ENCODE peak calls at places on chromosomes 4 and X, in seven cellular contexts. D is astrocyte, U is esophagus squamous epithelium, I is endodermal cell, N is uterus, K is lung, E is sigmoid colon. X is an unnamed sample.

GRCh38 chrX:130109429-130110378 is 593 bp downstream of the ELF4 start:
- DNase-seq in E (peak), U (no peak), I (peak), N (no peak), K (no peak), D (no peak), X (no peak)

GRCh38 chr4:125187221-125187620 is 127.5 kb upstream of the FAT4 start:
- DNase-seq in E (no peak), I (no peak), D (peak), K (no peak), N (no peak), U (no peak), X (no peak)

GRCh38 chr4:115671581-115671980 is 558.2 kb upstream of the NDST4 start:
- DNase-seq in I (no peak), D (no peak), K (no peak), E (no peak), U (no peak), N (no peak), X (no peak)

GRCh38 chrX:69987691-69988090 is 62.0 kb downstream of the AWAT2 start:
- DNase-seq in I (no peak), N (no peak), D (no peak), K (no peak), U (no peak), E (no peak), X (no peak)

GRCh38 chr4:183264614-183265013 is 55.5 kb downstream of the CLDN22 start:
- DNase-seq in D (peak), N (no peak), E (no peak), K (no peak), I (no peak), U (no peak), X (no peak)

GRCh38 chrX:133290076-133290475 is 71.9 kb upstream of the TFDP3 start:
- DNase-seq in E (no peak), D (peak), K (no peak), U (no peak), I (no peak), N (no peak), X (no peak)

GRCh38 chrX:70479197-70479969 is 34.7 kb downstream of the DLG3 start:
- DNase-seq in I (no peak), U (no peak), D (peak), K (no peak), E (no peak), N (no peak), X (no peak)

GRCh38 chrX:15245896-15246295 is 24.0 kb downstream of the ASB9 start:
- DNase-seq in U (no peak), D (no peak), I (no peak), E (no peak), N (no peak), K (no peak), X (no peak)

GRCh38 chrX:2351321-2351720 is 149.5 kb downstream of the DHRSX start:
- DNase-seq in I (no peak), E (no peak), D (peak), K (no peak), U (no peak), N (peak), X (no peak)

GRCh38 chrX:63657821-63658220 is 127.2 kb downstream of the ARHGEF9 start:
- DNase-seq in D (peak), E (no peak), K (peak), U (no peak), N (peak), I (no peak), X (no peak)

GRCh38 chrX:22165732-22166457 is 106.8 kb upstream of the CBLL2 start:
- DNase-seq in U (no peak), I (no peak), K (no peak), N (no peak), E (no peak), D (peak), X (no peak)

GRCh38 chr4:165965503-165965902 is 92.5 kb downstream of the TLL1 start:
- DNase-seq in N (no peak), K (no peak), U (no peak), D (peak), I (no peak), E (no peak), X (no peak)

GRCh38 chr4:89664521-89664920 is 172.4 kb downstream of the SNCA start:
- DNase-seq in N (no peak), U (no peak), E (no peak), D (no peak), K (no peak), I (no peak), X (no peak)

GRCh38 chrX:2894885-2895292 is 34.2 kb downstream of the ARSD start:
- DNase-seq in E (peak), U (no peak), D (peak), N (peak), K (peak), I (peak), X (no peak)

GRCh38 chr4:182113774-182114173 is 129.4 kb upstream of the TENM3 start:
- DNase-seq in K (no peak), D (no peak), E (no peak), I (no peak), N (no peak), U (no peak), X (no peak)

GRCh38 chr4:183941964-183942363 is 36.9 kb downstream of the STOX2 start:
- DNase-seq in U (no peak), N (no peak), E (no peak), D (no peak), I (no peak), K (no peak), X (no peak)

GRCh38 chrX:30489323-30489722 is 88.2 kb downstream of the TASL start:
- DNase-seq in E (no peak), D (no peak), U (no peak), I (peak), N (no peak), K (no peak), X (no peak)

GRCh38 chrX:68163446-68163845 is 269.8 kb downstream of the OPHN1 start:
- DNase-seq in N (no peak), E (no peak), U (no peak), I (no peak), K (no peak), D (peak), X (no peak)

GRCh38 chr4:6296026-6296425 is 26.4 kb downstream of the WFS1 start:
- DNase-seq in U (no peak), N (no peak), D (no peak), I (peak), K (no peak), E (peak), X (no peak)

GRCh38 chr4:137660211-137660610 is 127.9 kb upstream of the PCDH18 start:
- DNase-seq in U (no peak), E (no peak), D (no peak), N (no peak), I (no peak), K (no peak), X (no peak)

GRCh38 chr4:114597410-114598115 is 1.0 kb upstream of the UGT8 start:
- DNase-seq in K (no peak), U (no peak), D (no peak), E (no peak), N (no peak), I (peak), X (no peak)

GRCh38 chr4:151227731-151228130 is 49.2 kb upstream of the PRSS48 start:
- DNase-seq in K (peak), I (no peak), D (peak), N (peak), E (peak), U (no peak), X (no peak)

GRCh38 chr4:10066206-10066605 is 44.9 kb upstream of the SLC2A9 start:
- DNase-seq in I (no peak), K (no peak), D (no peak), E (no peak), N (no peak), U (no peak), X (no peak)

GRCh38 chr4:81827568-81828202 is 356.0 kb upstream of the RASGEF1B start:
- DNase-seq in K (no peak), I (no peak), N (no peak), U (no peak), D (no peak), E (no peak), X (no peak)

GRCh38 chr4:111064342-111064993 is 441.6 kb upstream of the PITX2 start:
- DNase-seq in N (no peak), E (no peak), U (no peak), I (peak), K (no peak), D (peak), X (no peak)

GRCh38 chr4:41538887-41539498 is 1.0 kb downstream of the LIMCH1 start:
- DNase-seq in U (no peak), D (peak), I (no peak), N (no peak), K (no peak), E (no peak), X (no peak)

GRCh38 chr4:176610594-176610993 is 182.1 kb downstream of the VEGFC start:
- DNase-seq in D (no peak), E (no peak), K (no peak), U (no peak), I (no peak), N (no peak), X (no peak)

GRCh38 chr4:105630670-105631655 is 77.5 kb downstream of the INTS12 start:
- DNase-seq in U (no peak), K (no peak), I (no peak), D (no peak), N (no peak), E (no peak), X (no peak)

GRCh38 chr4:3865986-3866812 is 100.0 kb downstream of the ADRA2C start:
- DNase-seq in I (peak), E (peak), D (no peak), N (no peak), K (no peak), U (no peak), X (no peak)

GRCh38 chr4:23161787-23162186 is 469.1 kb downstream of the GBA3 start:
- DNase-seq in N (no peak), U (no peak), I (no peak), K (no peak), E (no peak), D (no peak), X (no peak)
- H3K27ac ChIP-seq in N (no peak), U (no peak), I (peak), K (no peak), E (no peak), D (no peak), X (no peak)

DNA sequence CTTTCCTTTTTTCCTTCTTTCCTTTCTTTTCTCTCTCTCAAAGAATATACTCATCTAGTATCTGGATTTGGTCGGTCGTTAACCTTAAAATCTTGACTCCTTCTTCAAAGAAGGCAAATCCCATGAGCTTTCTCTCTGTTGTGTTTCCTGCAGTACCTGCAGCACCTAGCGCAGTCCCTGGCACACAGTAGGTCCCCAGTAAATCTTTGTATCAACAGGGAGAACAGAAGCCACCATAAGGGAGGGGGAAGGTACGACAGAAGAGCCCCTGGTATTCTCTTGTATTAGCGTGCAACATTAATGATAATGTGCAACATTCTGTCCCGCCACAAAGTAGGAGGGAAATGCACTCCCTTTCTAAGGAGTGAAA is 133.5 kb downstream of the AMELX start:
- DNase-seq in I (no peak), E (no peak), D (no peak), U (no peak), N (no peak), K (no peak), X (no peak)
- H3K4me3 ChIP-seq in I (no peak), E (peak), D (no peak), U (peak), N (peak), K (peak), X (no peak)

DNA sequence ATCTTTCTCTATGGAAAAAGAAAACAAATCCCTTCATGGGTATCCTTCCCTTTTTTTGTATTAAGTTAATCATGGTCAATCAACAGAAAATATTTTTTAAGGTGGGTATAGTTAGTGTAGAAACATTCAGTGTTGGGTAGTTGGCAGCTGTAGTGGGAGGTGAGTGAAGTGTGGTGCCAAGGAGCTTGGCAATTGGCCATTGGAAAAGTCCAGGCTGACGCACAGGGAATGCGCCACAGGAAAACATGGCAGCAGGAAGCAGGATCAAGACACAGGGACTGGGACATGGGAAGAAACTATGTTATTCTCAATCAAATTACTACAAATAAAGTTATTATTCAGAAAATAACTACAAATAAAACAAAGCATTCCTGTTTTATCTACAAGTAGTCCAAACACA is 20.0 kb downstream of the PALLD start:
- DNase-seq in I (no peak), N (no peak), U (no peak), E (no peak), K (no peak), D (no peak), X (no peak)
- H3K27ac ChIP-seq in I (no peak), N (no peak), U (no peak), E (no peak), K (no peak), D (no peak), X (no peak)

GRCh38 chr4:121666091-121666679 is 30.6 kb downstream of the ANXA5 start:
- DNase-seq in I (no peak), K (peak), U (no peak), E (peak), N (no peak), D (no peak), X (no peak)

GRCh38 chr4:121674191-121674590 is 22.6 kb downstream of the ANXA5 start:
- DNase-seq in D (no peak), E (no peak), U (no peak), K (no peak), N (no peak), I (no peak), X (no peak)

GRCh38 chr4:121665371-121665770 is 31.4 kb downstream of the ANXA5 start:
- DNase-seq in E (no peak), I (no peak), U (no peak), N (no peak), D (no peak), K (no peak), X (no peak)

GRCh38 chr4:121668368-121669162 is 28.2 kb downstream of the ANXA5 start:
- DNase-seq in U (no peak), K (no peak), N (no peak), D (peak), E (no peak), I (no peak), X (no peak)

DNA sequence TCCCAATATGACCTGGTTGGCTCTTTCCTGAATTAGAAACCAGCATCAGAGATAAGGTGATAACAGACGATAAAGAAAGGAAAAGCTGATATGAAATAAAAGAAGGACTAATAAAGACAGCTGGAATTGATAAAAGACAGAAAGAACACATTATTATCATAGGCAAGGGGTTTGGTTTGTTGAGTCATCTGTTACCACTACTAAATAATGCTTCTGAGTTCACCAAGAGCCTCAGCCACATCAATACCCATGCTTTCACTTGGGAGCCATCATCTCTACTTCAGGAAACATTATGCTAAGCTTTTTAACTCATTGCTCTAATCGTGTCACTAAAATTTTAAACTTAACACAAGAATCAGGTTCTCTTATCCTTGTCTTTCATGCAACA is 27.6 kb downstream of the ANXA5 start:
- DNase-seq in N (no peak), I (no peak), E (no peak), K (no peak), D (peak), U (no peak), X (no peak)
- H3K4me3 ChIP-seq in N (no peak), I (no peak), E (no peak), K (no peak), D (peak), U (no peak), X (no peak)

GRCh38 chrX:40331766-40332165 is 234.0 kb upstream of the BCOR start:
- DNase-seq in E (no peak), I (no peak), D (no peak), K (no peak), U (no peak), N (no peak), X (no peak)
- H3K27ac ChIP-seq in E (no peak), I (no peak), D (no peak), K (no peak), U (no peak), N (no peak), X (no peak)

GRCh38 chrX:101932249-101932570 is 383 bp upstream of the ZMAT1 start:
- DNase-seq in U (no peak), E (no peak), K (no peak), N (no peak), D (no peak), I (no peak), X (no peak)
- H3K4me3 ChIP-seq in U (peak), E (peak), K (no peak), N (no peak), D (no peak), I (no peak), X (peak)

DNA sequence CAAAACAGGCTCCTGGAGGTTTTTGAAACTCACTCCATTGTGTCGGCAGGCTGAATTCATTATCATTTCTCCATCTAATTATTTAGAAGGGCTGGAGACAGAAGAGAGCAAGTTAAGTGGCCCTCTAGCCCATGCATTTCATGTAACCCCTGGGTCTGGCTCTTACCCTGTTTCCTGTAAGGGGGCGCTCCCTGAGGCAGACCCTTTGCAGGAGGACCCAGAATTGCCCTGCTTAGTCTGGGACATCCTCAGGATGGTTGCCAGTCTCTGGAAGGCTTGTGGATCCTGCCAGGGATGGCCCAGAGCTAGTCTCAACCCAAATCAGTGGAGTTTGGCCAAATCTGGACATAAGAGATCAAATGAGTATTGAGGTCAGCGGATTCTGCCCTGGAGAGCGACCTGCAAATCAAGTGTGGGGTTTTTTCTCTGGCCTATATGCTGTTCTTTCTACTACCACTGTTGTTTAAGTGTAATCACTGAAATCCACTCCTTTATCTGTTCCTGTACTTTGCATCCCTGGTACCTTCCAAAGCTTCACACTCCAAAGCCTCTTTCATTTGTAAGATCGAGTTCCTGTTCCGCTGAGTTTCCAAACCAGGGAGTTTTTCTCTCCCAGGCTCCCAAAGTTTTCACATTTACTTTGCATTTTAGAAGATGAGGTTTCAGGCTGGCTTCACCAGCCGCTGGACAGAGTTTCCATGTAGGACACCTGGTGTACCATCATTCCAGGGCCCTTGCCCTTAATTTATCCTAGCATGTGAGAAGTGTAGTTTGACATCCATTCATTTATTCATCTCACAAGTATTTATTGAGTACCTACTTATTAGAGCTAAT is 6.3 kb downstream of the KLF3 start:
- DNase-seq in D (no peak), K (no peak), U (no peak), N (no peak), I (peak), E (no peak), X (no peak)
- H3K27ac ChIP-seq in D (no peak), K (peak), U (peak), N (peak), I (peak), E (peak), X (peak)

X was measured in effector memory CD4-positive, alpha-beta T cell.